ENCODE peak calls at places on chromosome X, in eight cellular contexts. One of them, this sample, is unnamed.

GRCh38 chrX:154542723-154543424 is 3.8 kb downstream of the G6PD start:
- DNase-seq in upper lobe of right lung: peak; percentile 81
- DNase-seq in gastrocnemius medialis: no peak
- DNase-seq in HepG2: peak; percentile 42
- DNase-seq in heart right ventricle: no peak
- DNase-seq in tibial nerve: no peak
- DNase-seq in aorta: no peak
- DNase-seq in left ventricle myocardium inferior: no peak
- DNase-seq in this sample: peak; percentile 66

GRCh38 chrX:56853436-56853835 is 124.4 kb downstream of the NBDY start:
- DNase-seq in upper lobe of right lung: no peak
- DNase-seq in gastrocnemius medialis: no peak
- DNase-seq in HepG2: no peak
- DNase-seq in heart right ventricle: no peak
- DNase-seq in tibial nerve: no peak
- DNase-seq in aorta: no peak
- DNase-seq in left ventricle myocardium inferior: no peak
- DNase-seq in this sample: no peak

GRCh38 chrX:111244238-111244750 is 26.0 kb downstream of the CAPN6 start:
- DNase-seq in upper lobe of right lung: no peak
- DNase-seq in gastrocnemius medialis: no peak
- DNase-seq in HepG2: peak; percentile 0
- DNase-seq in heart right ventricle: no peak
- DNase-seq in tibial nerve: no peak
- DNase-seq in aorta: no peak
- DNase-seq in left ventricle myocardium inferior: no peak
- DNase-seq in this sample: no peak

GRCh38 chrX:675896-676295 is 45.3 kb downstream of the SHOX start:
- DNase-seq in upper lobe of right lung: no peak
- DNase-seq in gastrocnemius medialis: no peak
- DNase-seq in HepG2: no peak
- DNase-seq in heart right ventricle: no peak
- DNase-seq in tibial nerve: no peak
- DNase-seq in aorta: no peak
- DNase-seq in left ventricle myocardium inferior: no peak
- DNase-seq in this sample: no peak

GRCh38 chrX:149803458-149804062 is 21.8 kb downstream of the MAGEA9 start:
- DNase-seq in upper lobe of right lung: no peak
- DNase-seq in gastrocnemius medialis: no peak
- DNase-seq in HepG2: no peak
- DNase-seq in heart right ventricle: no peak
- DNase-seq in tibial nerve: no peak
- DNase-seq in aorta: no peak
- DNase-seq in left ventricle myocardium inferior: no peak
- DNase-seq in this sample: no peak

GRCh38 chrX:18291006-18291545 is 63.4 kb downstream of the SCML2 start:
- DNase-seq in upper lobe of right lung: no peak
- DNase-seq in gastrocnemius medialis: no peak
- DNase-seq in HepG2: no peak
- DNase-seq in heart right ventricle: no peak
- DNase-seq in tibial nerve: no peak
- DNase-seq in aorta: no peak
- DNase-seq in left ventricle myocardium inferior: no peak
- DNase-seq in this sample: no peak

GRCh38 chrX:18558799-18559198 is 113.1 kb downstream of the RS1 start:
- DNase-seq in upper lobe of right lung: no peak
- DNase-seq in gastrocnemius medialis: no peak
- DNase-seq in HepG2: no peak
- DNase-seq in heart right ventricle: no peak
- DNase-seq in tibial nerve: no peak
- DNase-seq in aorta: no peak
- DNase-seq in left ventricle myocardium inferior: no peak
- DNase-seq in this sample: no peak

GRCh38 chrX:150977411-150978162 is 5.5 kb upstream of the HMGB3 start:
- DNase-seq in upper lobe of right lung: no peak
- DNase-seq in gastrocnemius medialis: no peak
- DNase-seq in HepG2: no peak
- DNase-seq in heart right ventricle: no peak
- DNase-seq in tibial nerve: no peak
- DNase-seq in aorta: peak; percentile 69
- DNase-seq in left ventricle myocardium inferior: no peak
- DNase-seq in this sample: no peak

GRCh38 chrX:53211391-53211978 is 13.5 kb downstream of the KDM5C start:
- DNase-seq in upper lobe of right lung: no peak
- DNase-seq in gastrocnemius medialis: no peak
- DNase-seq in HepG2: no peak
- DNase-seq in heart right ventricle: no peak
- DNase-seq in tibial nerve: no peak
- DNase-seq in aorta: no peak
- DNase-seq in left ventricle myocardium inferior: no peak
- DNase-seq in this sample: no peak

GRCh38 chrX:15242899-15243555 is 26.9 kb downstream of the ASB9 start:
- DNase-seq in upper lobe of right lung: no peak
- DNase-seq in gastrocnemius medialis: no peak
- DNase-seq in HepG2: peak; percentile 12
- DNase-seq in heart right ventricle: peak; percentile 4
- DNase-seq in tibial nerve: no peak
- DNase-seq in aorta: no peak
- DNase-seq in left ventricle myocardium inferior: no peak
- DNase-seq in this sample: no peak

GRCh38 chrX:45344597-45344996 is 143.9 kb upstream of the DIPK2B start:
- DNase-seq in upper lobe of right lung: no peak
- DNase-seq in gastrocnemius medialis: no peak
- DNase-seq in HepG2: no peak
- DNase-seq in heart right ventricle: no peak
- DNase-seq in tibial nerve: no peak
- DNase-seq in aorta: no peak
- DNase-seq in left ventricle myocardium inferior: no peak
- DNase-seq in this sample: no peak

GRCh38 chrX:112687189-112687691 is 7.5 kb upstream of the LHFPL1 start:
- DNase-seq in upper lobe of right lung: no peak
- DNase-seq in gastrocnemius medialis: no peak
- DNase-seq in HepG2: no peak
- DNase-seq in heart right ventricle: no peak
- DNase-seq in tibial nerve: no peak
- DNase-seq in aorta: no peak
- DNase-seq in left ventricle myocardium inferior: no peak
- DNase-seq in this sample: no peak

GRCh38 chrX:47223476-47224250 is 5.2 kb downstream of the CDK16 start:
- DNase-seq in upper lobe of right lung: no peak
- DNase-seq in gastrocnemius medialis: no peak
- DNase-seq in HepG2: no peak
- DNase-seq in heart right ventricle: no peak
- DNase-seq in tibial nerve: no peak
- DNase-seq in aorta: peak; percentile 57
- DNase-seq in left ventricle myocardium inferior: no peak
- DNase-seq in this sample: no peak

GRCh38 chrX:41095962-41096955 is 11.0 kb downstream of the USP9X start:
- DNase-seq in upper lobe of right lung: no peak
- DNase-seq in gastrocnemius medialis: no peak
- DNase-seq in HepG2: no peak
- DNase-seq in heart right ventricle: no peak
- DNase-seq in tibial nerve: no peak
- DNase-seq in aorta: no peak
- DNase-seq in left ventricle myocardium inferior: no peak
- DNase-seq in this sample: no peak
- H3K4me1 ChIP-seq in upper lobe of right lung: peaks cover 17% of the 10 kb centered on the region
- H3K4me1 ChIP-seq in gastrocnemius medialis: peaks cover 43% of the 10 kb centered on the region
- H3K4me1 ChIP-seq in HepG2: peaks cover 38% of the 10 kb centered on the region
- H3K4me1 ChIP-seq in heart right ventricle: peaks cover 15% of the 10 kb centered on the region
- H3K4me1 ChIP-seq in tibial nerve: peaks cover 8% of the 10 kb centered on the region
- H3K4me1 ChIP-seq in aorta: peaks cover 9% of the 10 kb centered on the region
- H3K4me1 ChIP-seq in left ventricle myocardium inferior: peaks cover 73% of the 10 kb centered on the region
- H3K4me1 ChIP-seq in this sample: peaks cover 22% of the 10 kb centered on the region

GRCh38 chrX:20743054-20743453 is 476.3 kb upstream of the RPS6KA3 start:
- DNase-seq in upper lobe of right lung: no peak
- DNase-seq in gastrocnemius medialis: no peak
- DNase-seq in HepG2: no peak
- DNase-seq in heart right ventricle: no peak
- DNase-seq in tibial nerve: no peak
- DNase-seq in aorta: no peak
- DNase-seq in left ventricle myocardium inferior: no peak
- DNase-seq in this sample: no peak

GRCh38 chrX:20742106-20742505 is 475.4 kb upstream of the RPS6KA3 start:
- DNase-seq in upper lobe of right lung: no peak
- DNase-seq in gastrocnemius medialis: no peak
- DNase-seq in HepG2: no peak
- DNase-seq in heart right ventricle: no peak
- DNase-seq in tibial nerve: no peak
- DNase-seq in aorta: no peak
- DNase-seq in left ventricle myocardium inferior: no peak
- DNase-seq in this sample: no peak

GRCh38 chrX:20746690-20747089 is 480.0 kb upstream of the RPS6KA3 start:
- DNase-seq in upper lobe of right lung: no peak
- DNase-seq in gastrocnemius medialis: no peak
- DNase-seq in HepG2: no peak
- DNase-seq in heart right ventricle: no peak
- DNase-seq in tibial nerve: no peak
- DNase-seq in aorta: no peak
- DNase-seq in left ventricle myocardium inferior: no peak
- DNase-seq in this sample: no peak
- H3K4me1 ChIP-seq in upper lobe of right lung: no peaks in the 10 kb centered on the region
- H3K4me1 ChIP-seq in gastrocnemius medialis: no peaks in the 10 kb centered on the region
- H3K4me1 ChIP-seq in HepG2: no peaks in the 10 kb centered on the region
- H3K4me1 ChIP-seq in heart right ventricle: no peaks in the 10 kb centered on the region
- H3K4me1 ChIP-seq in tibial nerve: no peaks in the 10 kb centered on the region
- H3K4me1 ChIP-seq in aorta: no peaks in the 10 kb centered on the region
- H3K4me1 ChIP-seq in left ventricle myocardium inferior: no peaks in the 10 kb centered on the region
- H3K4me1 ChIP-seq in this sample: no peaks in the 10 kb centered on the region

DNA sequence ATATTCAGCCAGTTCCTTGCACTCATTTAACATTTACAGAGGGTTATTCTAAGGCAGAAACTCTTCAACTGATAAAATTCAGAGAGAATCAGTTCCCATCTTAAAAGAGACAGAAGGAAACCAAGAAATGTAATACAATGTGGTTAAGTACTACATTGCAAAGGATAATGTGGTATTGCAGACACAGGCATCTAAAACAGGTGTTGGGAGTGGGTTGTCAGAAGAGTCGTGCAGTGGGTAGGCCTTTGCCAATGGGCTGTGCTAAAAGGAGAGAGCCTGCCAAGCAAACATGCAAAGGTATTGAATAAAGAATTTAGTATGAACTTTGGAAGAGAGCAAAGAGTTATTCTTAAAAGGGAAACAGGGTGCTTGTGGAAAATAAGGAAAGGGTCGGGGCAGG is 1044.4 kb upstream of the DIAPH2 start:
- DNase-seq in upper lobe of right lung: no peak
- DNase-seq in gastrocnemius medialis: no peak
- DNase-seq in HepG2: no peak
- DNase-seq in heart right ventricle: no peak
- DNase-seq in tibial nerve: no peak
- DNase-seq in aorta: no peak
- DNase-seq in left ventricle myocardium inferior: no peak
- DNase-seq in this sample: no peak
- H3K4me1 ChIP-seq in upper lobe of right lung: no peaks in the 10 kb centered on the region
- H3K4me1 ChIP-seq in gastrocnemius medialis: no peaks in the 10 kb centered on the region
- H3K4me1 ChIP-seq in HepG2: no peaks in the 10 kb centered on the region
- H3K4me1 ChIP-seq in heart right ventricle: no peaks in the 10 kb centered on the region
- H3K4me1 ChIP-seq in tibial nerve: no peaks in the 10 kb centered on the region
- H3K4me1 ChIP-seq in aorta: no peaks in the 10 kb centered on the region
- H3K4me1 ChIP-seq in left ventricle myocardium inferior: no peaks in the 10 kb centered on the region
- H3K4me1 ChIP-seq in this sample: no peaks in the 10 kb centered on the region

GRCh38 chrX:40068048-40068447 is 29.7 kb downstream of the BCOR start:
- DNase-seq in upper lobe of right lung: no peak
- DNase-seq in gastrocnemius medialis: no peak
- DNase-seq in HepG2: no peak
- DNase-seq in heart right ventricle: no peak
- DNase-seq in tibial nerve: no peak
- DNase-seq in aorta: no peak
- DNase-seq in left ventricle myocardium inferior: no peak
- DNase-seq in this sample: no peak
- H3K4me1 ChIP-seq in upper lobe of right lung: no peaks in the 10 kb centered on the region
- H3K4me1 ChIP-seq in gastrocnemius medialis: peaks cover 2% of the 10 kb centered on the region
- H3K4me1 ChIP-seq in HepG2: peaks cover 9% of the 10 kb centered on the region
- H3K4me1 ChIP-seq in heart right ventricle: no peaks in the 10 kb centered on the region
- H3K4me1 ChIP-seq in tibial nerve: no peaks in the 10 kb centered on the region
- H3K4me1 ChIP-seq in aorta: no peaks in the 10 kb centered on the region
- H3K4me1 ChIP-seq in left ventricle myocardium inferior: no peaks in the 10 kb centered on the region
- H3K4me1 ChIP-seq in this sample: no peaks in the 10 kb centered on the region

GRCh38 chrX:137823257-137823656 is 257.3 kb downstream of the ZIC3 start:
- DNase-seq in upper lobe of right lung: no peak
- DNase-seq in gastrocnemius medialis: no peak
- DNase-seq in HepG2: no peak
- DNase-seq in heart right ventricle: no peak
- DNase-seq in tibial nerve: no peak
- DNase-seq in aorta: no peak
- DNase-seq in left ventricle myocardium inferior: no peak
- DNase-seq in this sample: no peak
- H3K4me1 ChIP-seq in upper lobe of right lung: no peaks in the 10 kb centered on the region
- H3K4me1 ChIP-seq in gastrocnemius medialis: no peaks in the 10 kb centered on the region
- H3K4me1 ChIP-seq in HepG2: no peaks in the 10 kb centered on the region
- H3K4me1 ChIP-seq in heart right ventricle: no peaks in the 10 kb centered on the region
- H3K4me1 ChIP-seq in tibial nerve: no peaks in the 10 kb centered on the region
- H3K4me1 ChIP-seq in aorta: no peaks in the 10 kb centered on the region
- H3K4me1 ChIP-seq in left ventricle myocardium inferior: no peaks in the 10 kb centered on the region
- H3K4me1 ChIP-seq in this sample: no peaks in the 10 kb centered on the region

DNA sequence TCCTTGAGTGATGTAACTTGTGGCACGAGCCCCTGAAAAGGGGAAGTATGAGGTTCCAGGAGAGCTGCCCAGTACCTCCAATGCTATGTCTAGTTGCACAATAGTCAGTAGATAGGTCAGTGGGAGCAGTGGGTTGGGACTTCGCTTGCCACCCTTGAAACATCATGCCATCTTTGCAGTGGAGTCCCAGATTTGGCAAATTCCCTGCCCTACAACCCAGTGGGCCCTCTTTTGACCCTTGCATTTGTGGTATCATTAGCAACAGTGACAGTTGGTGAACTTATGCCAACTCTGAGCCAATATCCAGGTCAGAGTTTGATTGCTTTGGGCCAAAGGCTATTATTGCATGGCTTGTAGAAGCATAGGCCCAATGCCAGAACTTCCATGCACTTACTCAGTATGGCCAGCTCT is 12.3 kb downstream of the FHL1 start:
- DNase-seq in upper lobe of right lung: no peak
- DNase-seq in gastrocnemius medialis: no peak
- DNase-seq in HepG2: no peak
- DNase-seq in heart right ventricle: no peak
- DNase-seq in tibial nerve: no peak
- DNase-seq in aorta: no peak
- DNase-seq in left ventricle myocardium inferior: no peak
- DNase-seq in this sample: no peak
- H3K4me1 ChIP-seq in upper lobe of right lung: no peaks in the 10 kb centered on the region
- H3K4me1 ChIP-seq in gastrocnemius medialis: peaks cover 6% of the 10 kb centered on the region
- H3K4me1 ChIP-seq in HepG2: no peaks in the 10 kb centered on the region
- H3K4me1 ChIP-seq in heart right ventricle: peaks cover 4% of the 10 kb centered on the region
- H3K4me1 ChIP-seq in tibial nerve: no peaks in the 10 kb centered on the region
- H3K4me1 ChIP-seq in aorta: peaks cover 4% of the 10 kb centered on the region
- H3K4me1 ChIP-seq in left ventricle myocardium inferior: peaks cover 87% of the 10 kb centered on the region
- H3K4me1 ChIP-seq in this sample: peaks cover 14% of the 10 kb centered on the region

DNA sequence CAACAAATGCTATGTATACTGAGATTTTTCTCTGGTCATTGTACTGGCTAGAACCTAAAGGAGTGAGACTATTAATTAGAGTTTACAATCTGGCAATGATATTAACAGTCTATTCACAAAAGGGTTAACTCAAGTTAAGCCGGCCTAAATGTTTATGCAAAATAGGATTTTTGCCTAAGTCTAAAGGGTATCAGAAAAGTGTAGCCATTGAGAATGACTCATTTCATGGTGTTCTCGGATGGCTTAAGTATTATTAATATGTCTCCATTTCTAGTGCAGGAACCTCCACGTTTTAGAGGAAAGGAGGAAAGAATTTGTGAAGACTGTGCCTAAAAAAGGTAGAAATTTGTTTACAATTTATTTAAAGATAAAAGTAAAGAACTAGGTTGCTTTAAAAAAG is 29.8 kb downstream of the DYNLT3 start:
- DNase-seq in upper lobe of right lung: no peak
- DNase-seq in gastrocnemius medialis: no peak
- DNase-seq in HepG2: no peak
- DNase-seq in heart right ventricle: no peak
- DNase-seq in tibial nerve: no peak
- DNase-seq in aorta: no peak
- DNase-seq in left ventricle myocardium inferior: no peak
- DNase-seq in this sample: no peak
- H3K4me1 ChIP-seq in upper lobe of right lung: no peaks in the 10 kb centered on the region
- H3K4me1 ChIP-seq in gastrocnemius medialis: no peaks in the 10 kb centered on the region
- H3K4me1 ChIP-seq in HepG2: no peaks in the 10 kb centered on the region
- H3K4me1 ChIP-seq in heart right ventricle: no peaks in the 10 kb centered on the region
- H3K4me1 ChIP-seq in tibial nerve: no peaks in the 10 kb centered on the region
- H3K4me1 ChIP-seq in aorta: no peaks in the 10 kb centered on the region
- H3K4me1 ChIP-seq in left ventricle myocardium inferior: no peaks in the 10 kb centered on the region
- H3K4me1 ChIP-seq in this sample: no peaks in the 10 kb centered on the region